ENCODE peak calls at places on chromosomes 1 and 21, in eight cellular contexts. J is cardiac septum; A is CD4-positive, CD25-positive, alpha-beta regulatory T cell; U is stimulated activated CD4-positive, alpha-beta T cell treated with anti-CD3 and anti-CD28 coated beads, Interleukin-1b, Interleukin-23, amount 100 ng/mL, for 1 hour; N is KBM-7; Q is SIG-M5; Y is HuH-7.5; K is CD8-positive, alpha-beta T cell. S is an unnamed sample.

GRCh38 chr1:46342084-46342656 is 1.6 kb downstream of the NSUN4 start:
- DNase-seq in Q (no peak), J (no peak), Y (no peak), A (peak), K (peak), N (peak), U (no peak), S (peak)

GRCh38 chr1:229022595-229023350 is 248.1 kb upstream of the RAB4A start:
- DNase-seq in N (no peak), J (no peak), K (no peak), Y (no peak), Q (no peak), A (no peak), U (no peak), S (peak)

GRCh38 chr1:81126989-81127571 is 673.7 kb upstream of the ADGRL2 start:
- DNase-seq in K (no peak), U (no peak), Q (no peak), J (no peak), A (no peak), N (no peak), Y (no peak), S (no peak)

GRCh38 chr1:234967121-234967520 is 161.5 kb downstream of the TOMM20 start:
- DNase-seq in N (no peak), J (no peak), Q (no peak), A (no peak), K (no peak), U (no peak), Y (no peak), S (peak)

GRCh38 chr1:204600968-204601367 is 84.6 kb downstream of the LRRN2 start:
- DNase-seq in J (no peak), K (no peak), Y (peak), Q (no peak), A (no peak), U (no peak), N (no peak), S (no peak)

GRCh38 chr1:215878128-215878527 is 311.0 kb downstream of the KCTD3 start:
- DNase-seq in J (no peak), U (no peak), A (no peak), Q (no peak), N (no peak), Y (no peak), K (no peak), S (no peak)

GRCh38 chr1:84603941-84604830 is 29.9 kb upstream of the CTBS start:
- DNase-seq in J (no peak), N (peak), Q (no peak), A (no peak), Y (no peak), U (no peak), K (no peak), S (no peak)

GRCh38 chr1:225509770-225510169 is 81.9 kb upstream of the LBR start:
- DNase-seq in N (no peak), Q (no peak), J (no peak), K (no peak), U (no peak), Y (no peak), A (no peak), S (no peak)

GRCh38 chr21:45644041-45644906 is 749 bp downstream of the PCBP3 start:
- DNase-seq in K (no peak), Q (no peak), Y (no peak), N (no peak), J (no peak), A (no peak), U (no peak), S (no peak)

GRCh38 chr1:201016211-201016651 is 7.3 kb downstream of the KIF21B start:
- DNase-seq in J (no peak), Q (no peak), A (no peak), N (peak), U (no peak), K (no peak), Y (no peak), S (no peak)

GRCh38 chr1:66276229-66276628 is 257.7 kb upstream of the SGIP1 start:
- DNase-seq in A (peak), N (peak), Q (no peak), Y (no peak), K (no peak), J (no peak), U (no peak), S (no peak)

GRCh38 chr1:225873281-225873850 is 8.8 kb downstream of the TMEM63A start:
- DNase-seq in Y (no peak), Q (no peak), U (no peak), A (no peak), J (no peak), K (no peak), N (no peak), S (no peak)

GRCh38 chr1:85475055-85475454 is 10.1 kb upstream of the DDAH1 start:
- DNase-seq in Y (no peak), Q (no peak), N (no peak), K (no peak), A (no peak), U (no peak), J (no peak), S (no peak)

GRCh38 chr1:62194651-62195282 is at the start of gene L1TD1:
- DNase-seq in N (no peak), K (no peak), Y (no peak), Q (no peak), A (no peak), U (no peak), J (peak), S (no peak)

GRCh38 chr1:91018006-91018405 is 3.8 kb downstream of the ZNF644 start:
- DNase-seq in A (peak), N (peak), J (no peak), Y (no peak), U (no peak), K (no peak), Q (no peak), S (no peak)

GRCh38 chr1:67830226-67830625 is 3.0 kb downstream of the GNG12 start:
- DNase-seq in J (no peak), U (no peak), A (no peak), Q (no peak), K (no peak), Y (no peak), N (no peak), S (no peak)

GRCh38 chr1:110214454-110215404 is 4.6 kb downstream of the KCNC4 start:
- DNase-seq in A (no peak), N (no peak), J (no peak), K (no peak), Q (no peak), Y (peak), U (no peak), S (no peak)

GRCh38 chr21:45223236-45223992 is 64.3 kb downstream of the POFUT2 start:
- DNase-seq in J (no peak), A (no peak), K (no peak), N (no peak), U (no peak), Q (no peak), Y (no peak), S (no peak)

GRCh38 chr21:41678944-41679343 is 87.9 kb downstream of the RIPK4 start:
- DNase-seq in Y (peak), K (no peak), U (no peak), J (peak), N (no peak), A (no peak), Q (no peak), S (peak)

GRCh38 chr21:44598031-44598430 is 2.4 kb upstream of the KRTAP10-7 start:
- DNase-seq in Y (no peak), K (no peak), N (peak), A (no peak), J (no peak), U (no peak), Q (no peak), S (no peak)

GRCh38 chr1:22039594-22040347 is 12.7 kb upstream of the CDC42 start:
- DNase-seq in N (peak), J (peak), A (peak), K (peak), U (peak), Y (no peak), Q (peak), S (no peak)

GRCh38 chr21:39597595-39598185 is 15.1 kb upstream of the B3GALT5 start:
- DNase-seq in K (no peak), Y (no peak), J (no peak), A (no peak), U (no peak), Q (no peak), N (no peak), S (no peak)

GRCh38 chr1:59814180-59814900 is 409 bp upstream of the HOOK1 start:
- DNase-seq in J (no peak), A (peak), K (peak), Y (peak), U (peak), Q (no peak), N (peak), S (no peak)

GRCh38 chr1:13699510-13699909 is 478 bp upstream of the PRDM2 start:
- DNase-seq in Y (no peak), Q (no peak), N (no peak), K (no peak), A (peak), J (no peak), U (no peak), S (no peak)

GRCh38 chr1:12539705-12540579 is 78.1 kb downstream of the DHRS3 start:
- DNase-seq in Q (no peak), A (no peak), N (no peak), J (peak), U (no peak), Y (no peak), K (no peak), S (peak)

GRCh38 chr1:15296602-15297321 is 49.7 kb downstream of the FHAD1 start:
- DNase-seq in Y (no peak), K (no peak), U (no peak), A (peak), Q (no peak), N (peak), J (no peak), S (peak)

GRCh38 chr1:170445096-170445495 is 86.9 kb upstream of the GORAB start:
- DNase-seq in K (no peak), Y (no peak), U (no peak), A (no peak), N (no peak), J (no peak), Q (no peak), S (no peak)

GRCh38 chr1:27878038-27878437 is 5.7 kb downstream of the THEMIS2 start:
- DNase-seq in Q (no peak), Y (no peak), N (no peak), J (no peak), A (no peak), U (no peak), K (no peak), S (no peak)

GRCh38 chr1:199202331-199202730 is 563.5 kb downstream of the PTPRC start:
- DNase-seq in J (no peak), N (peak), Q (no peak), A (no peak), K (no peak), U (no peak), Y (no peak), S (no peak)

GRCh38 chr1:204255966-204256365 is 42.2 kb upstream of the GOLT1A start:
- DNase-seq in Y (no peak), U (no peak), N (no peak), J (no peak), K (no peak), Q (no peak), A (no peak), S (no peak)

S was measured in mesenteric fat pad.